ENCODE peak calls at places on chromosomes 1 and 21, in six cellular contexts. S is WTC11; J is CD8-positive, alpha-beta T cell; R is HFFc6; Q is astrocyte of the cerebellum; F is vagina. Y is an unnamed sample.

GRCh38 chr1:20732071-20732587 is 374 bp downstream of the SH2D5 start:
- DNase-seq in Q (no peak), J (no peak), R (peak; percentile 58), S (peak; percentile 86), F (no peak), Y (peak; percentile 52)

GRCh38 chr1:84847253-84848247 is 45.5 kb downstream of the LPAR3 start:
- DNase-seq in S (no peak), Q (peak; percentile 99), J (no peak), R (peak; percentile 96), F (no peak), Y (peak; percentile 98)

GRCh38 chr1:21082078-21082477 is 94.6 kb downstream of the EIF4G3 start:
- DNase-seq in S (no peak), R (no peak), F (no peak), Q (no peak), J (no peak), Y (peak; percentile 54)

GRCh38 chr1:9494936-9495758 is 44.1 kb upstream of the SLC25A33 start:
- DNase-seq in S (peak; percentile 79), F (no peak), J (peak; percentile 33), Q (no peak), R (no peak), Y (peak; percentile 33)

GRCh38 chr1:41152622-41153044 is 89.5 kb downstream of the SCMH1 start:
- DNase-seq in F (no peak), R (peak; percentile 94), J (no peak), S (no peak), Q (peak; percentile 79), Y (peak; percentile 91)

GRCh38 chr21:32237021-32237420 is 41.8 kb downstream of the MIS18A start:
- DNase-seq in S (no peak), R (no peak), Q (no peak), J (no peak), F (no peak), Y (peak; percentile 19)

GRCh38 chr1:153956997-153957715 is 1.3 kb downstream of the CRTC2 start:
- DNase-seq in S (no peak), Q (no peak), R (no peak), F (no peak), J (no peak), Y (no peak)

GRCh38 chr21:33155005-33155404 is 74.7 kb upstream of the IFNAR2 start:
- DNase-seq in Q (no peak), S (no peak), R (no peak), J (no peak), F (no peak), Y (no peak)

GRCh38 chr1:103900005-103900404 is 150.3 kb downstream of the AMY1C start:
- DNase-seq in S (no peak), R (no peak), F (no peak), J (no peak), Q (no peak), Y (no peak)

GRCh38 chr1:33348194-33348593 is 27.3 kb upstream of the A3GALT2 start:
- DNase-seq in R (no peak), Q (no peak), J (no peak), F (no peak), S (no peak), Y (peak; percentile 60)

GRCh38 chr1:89986020-89986419 is 8.9 kb upstream of the ZNF326 start:
- DNase-seq in Q (no peak), J (no peak), F (no peak), S (no peak), R (no peak), Y (no peak)

GRCh38 chr1:100785399-100786082 is 66.0 kb downstream of the VCAM1 start:
- DNase-seq in R (peak; percentile 2), S (no peak), Q (peak; percentile 81), J (no peak), F (no peak), Y (peak; percentile 52)

GRCh38 chr1:44862829-44863406 is 19.9 kb upstream of the PTCH2 start:
- DNase-seq in J (no peak), F (no peak), S (no peak), R (peak; percentile 55), Q (no peak), Y (no peak)

GRCh38 chr1:33169290-33170055 is 12.4 kb downstream of the TRIM62 start:
- DNase-seq in R (peak; percentile 34), F (no peak), J (no peak), Q (no peak), S (no peak), Y (no peak)

GRCh38 chr1:53343831-53344668 is 16.2 kb upstream of the LRP8 start:
- DNase-seq in R (peak; percentile 19), J (no peak), F (peak; percentile 84), S (no peak), Q (no peak), Y (peak; percentile 6)

GRCh38 chr1:186482661-186483255 is 21.8 kb upstream of the PDC start:
- DNase-seq in R (peak; percentile 58), F (no peak), Q (peak; percentile 60), J (peak; percentile 4), S (peak; percentile 81), Y (peak; percentile 66)

GRCh38 chr1:243495032-243495431 is 239.2 kb downstream of the SDCCAG8 start:
- DNase-seq in Q (no peak), S (no peak), J (no peak), F (no peak), R (no peak), Y (no peak)

GRCh38 chr21:45721656-45722055 is 78.1 kb downstream of the PCBP3 start:
- DNase-seq in R (no peak), J (no peak), Q (no peak), S (no peak), F (no peak), Y (no peak)

GRCh38 chr1:9590945-9591668 is 2.4 kb downstream of the TMEM201 start:
- DNase-seq in R (no peak), Q (no peak), J (no peak), F (no peak), S (no peak), Y (no peak)

GRCh38 chr21:34949045-34949444 is 100.1 kb downstream of the RUNX1 start:
- DNase-seq in S (no peak), F (no peak), J (no peak), Q (no peak), R (no peak), Y (no peak)

GRCh38 chr21:37429356-37429755 is 62.8 kb downstream of the DYRK1A start:
- DNase-seq in Q (no peak), F (no peak), J (no peak), S (no peak), R (no peak), Y (no peak)

GRCh38 chr1:10242811-10243210 is 32.4 kb downstream of the KIF1B start:
- DNase-seq in J (no peak), R (no peak), S (no peak), Q (no peak), F (no peak), Y (no peak)

DNA sequence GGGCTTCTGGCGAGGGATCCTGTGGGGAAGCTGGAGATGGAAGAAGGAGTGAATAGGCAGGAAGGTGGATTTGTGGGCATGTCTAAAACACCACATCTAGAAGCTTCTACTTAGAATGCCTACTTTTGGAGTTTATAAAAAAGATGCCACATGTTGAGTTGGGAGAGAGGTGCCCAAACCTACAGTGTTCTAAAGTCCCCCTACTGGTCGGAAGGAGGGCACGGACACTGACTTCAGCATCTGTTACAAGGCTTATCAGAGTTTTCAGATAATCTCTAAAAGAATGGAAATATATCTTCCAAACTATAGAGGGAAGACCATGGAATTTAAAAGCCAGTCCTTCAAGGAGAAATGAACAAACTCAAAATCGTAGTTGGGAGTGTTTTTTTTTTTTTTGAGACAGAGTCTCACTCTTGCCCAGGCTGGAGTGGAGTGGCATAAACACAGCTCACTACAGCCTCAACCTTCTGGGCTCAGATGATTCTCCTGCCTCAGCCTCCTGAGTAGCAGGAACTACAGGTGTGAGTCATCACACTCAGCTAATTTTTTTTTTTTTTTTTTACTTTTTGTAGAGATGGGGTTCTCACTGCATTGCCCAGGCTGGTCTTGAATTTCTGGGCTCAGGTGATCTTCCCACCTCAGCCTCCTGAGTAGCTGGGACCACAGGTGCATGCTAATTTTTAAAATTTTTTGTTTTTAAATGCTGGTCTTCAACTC is 14.8 kb downstream of the IBA57 start:
- DNase-seq in Q (no peak), J (no peak), R (no peak), S (no peak), F (no peak), Y (no peak)
- TF ChIP-seq CTCF in Q (peak; percentile 28), J (peak; percentile 28), R (peak; percentile 53), S (peak; percentile 19), F (no peak), Y (peak; percentile 33)

DNA sequence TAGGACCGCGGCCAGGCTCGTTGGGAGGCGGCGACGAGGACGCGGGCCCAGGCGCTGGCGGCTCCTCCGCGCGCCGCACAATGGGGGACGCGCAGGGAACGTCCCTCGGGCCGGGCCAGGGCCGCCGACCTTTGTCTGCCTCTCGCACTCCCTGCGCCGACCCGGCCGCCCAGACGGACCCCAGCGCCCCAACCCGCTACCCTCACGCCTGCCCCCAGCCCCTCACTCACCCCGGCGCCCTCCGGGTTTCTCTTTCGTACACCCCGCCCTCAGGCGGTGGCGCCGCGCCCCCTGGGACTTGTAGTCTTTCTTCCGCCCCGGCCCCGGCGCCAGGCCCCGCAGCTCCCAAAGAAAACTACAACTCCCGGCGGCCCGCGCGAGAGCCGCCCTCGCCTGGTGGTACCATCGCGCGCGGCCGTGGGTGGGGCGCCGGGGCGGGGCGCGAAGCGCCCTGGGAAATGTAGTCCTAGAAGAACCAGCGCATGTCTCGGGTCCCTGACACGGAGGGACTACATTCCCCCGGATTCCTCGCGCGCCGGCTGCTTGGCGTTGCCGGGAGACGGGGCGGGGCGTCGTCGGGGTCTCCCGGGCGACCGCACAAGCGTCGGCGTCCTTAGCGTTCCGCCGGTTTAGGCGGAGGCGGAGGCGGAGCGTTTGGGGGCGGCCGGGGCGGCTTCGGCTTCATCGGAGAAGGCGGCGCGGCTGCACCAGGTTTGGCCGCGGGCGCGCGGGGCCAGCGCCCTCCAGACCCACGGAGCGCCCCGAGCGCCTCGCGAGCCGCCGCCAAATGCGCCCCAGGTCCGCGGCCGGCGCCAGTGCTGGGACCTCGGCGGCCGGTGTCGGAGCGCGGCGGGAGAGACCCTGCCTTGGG is at the start of gene C1orf159:
- DNase-seq in R (peak; percentile 97), J (peak; percentile 98), Q (peak; percentile 95), S (peak; percentile 98), F (peak; percentile 99), Y (peak; percentile 96)
- TF ChIP-seq CTCF in R (peak; percentile 41), J (no peak), Q (no peak), S (no peak), F (no peak), Y (no peak)

GRCh38 chr1:208616776-208617175 is 372.6 kb upstream of the PLXNA2 start:
- DNase-seq in R (no peak), F (no peak), Q (no peak), J (no peak), S (no peak), Y (no peak)
- TF ChIP-seq CTCF in R (no peak), F (no peak), Q (no peak), J (no peak), S (no peak), Y (no peak)

GRCh38 chr1:47931395-47931794 is 65.8 kb downstream of the TRABD2B start:
- DNase-seq in R (no peak), J (no peak), Q (no peak), F (no peak), S (peak; percentile 18), Y (no peak)
- TF ChIP-seq CTCF in R (no peak), J (no peak), Q (no peak), F (no peak), S (no peak), Y (no peak)